ENCODE peak calls at places on chromosomes 4 and X, in nine cellular contexts. O is AG04450; Z is effector memory CD4-positive, alpha-beta T cell; S is left lung; L is ascending aorta; B is mesenchymal stem cell; P is heart left ventricle; I is upper lobe of right lung; K is lung. U is an unnamed sample.

GRCh38 chr4:159541143-159541542 is 438.3 kb downstream of the RAPGEF2 start:
- DNase-seq in K (no peak), S (no peak), P (no peak), B (no peak), O (no peak), L (no peak), I (no peak), Z (no peak), U (no peak)

GRCh38 chr4:46032061-46032460 is 91.8 kb downstream of the GABRG1 start:
- DNase-seq in Z (no peak), O (no peak), L (no peak), S (no peak), B (no peak), K (no peak), I (no peak), P (no peak), U (no peak)

GRCh38 chr4:54322817-54323417 is 93.8 kb downstream of the PDGFRA start:
- DNase-seq in Z (peak), L (peak), K (peak), S (peak), B (peak), O (peak), P (peak), I (peak), U (no peak)

GRCh38 chr4:37568494-37568893 is 117.7 kb downstream of the RELL1 start:
- DNase-seq in I (no peak), B (no peak), K (no peak), L (no peak), P (no peak), S (no peak), O (no peak), Z (no peak), U (no peak)

GRCh38 chrX:49276671-49277519 is 7.3 kb downstream of the PPP1R3F start:
- DNase-seq in S (no peak), P (no peak), Z (no peak), O (no peak), I (no peak), L (no peak), K (no peak), B (no peak), U (no peak)

GRCh38 chr4:153679476-153679875 is 4.6 kb upstream of the TLR2 start:
- DNase-seq in L (peak), K (no peak), P (no peak), O (no peak), I (no peak), S (no peak), B (no peak), Z (no peak), U (no peak)

GRCh38 chr4:48467442-48467841 is 15.7 kb upstream of the SLC10A4 start:
- DNase-seq in I (no peak), O (no peak), Z (no peak), K (no peak), S (no peak), B (no peak), L (no peak), P (no peak), U (no peak)

GRCh38 chr4:156294577-156294976 is 340.9 kb upstream of the CTSO start:
- DNase-seq in S (no peak), K (no peak), B (peak), I (no peak), P (no peak), L (no peak), O (peak), Z (no peak), U (peak)

GRCh38 chr4:176664964-176665363 is 127.8 kb downstream of the VEGFC start:
- DNase-seq in I (no peak), B (no peak), K (no peak), P (no peak), L (no peak), Z (no peak), S (no peak), O (no peak), U (no peak)

GRCh38 chr4:3702551-3703221 is 63.5 kb upstream of the ADRA2C start:
- DNase-seq in K (no peak), O (no peak), I (peak), P (no peak), L (peak), B (no peak), Z (no peak), S (peak), U (no peak)

GRCh38 chr4:54937501-54937900 is 187.9 kb downstream of the KDR start:
- DNase-seq in P (no peak), B (no peak), L (no peak), Z (no peak), K (no peak), S (no peak), I (no peak), O (no peak), U (no peak)

GRCh38 chr4:173281001-173281400 is 53.2 kb downstream of the HMGB2 start:
- DNase-seq in I (no peak), O (no peak), Z (no peak), B (no peak), K (no peak), P (no peak), L (no peak), S (no peak), U (no peak)

GRCh38 chr4:20422398-20422797 is 170.7 kb downstream of the SLIT2 start:
- DNase-seq in O (no peak), S (peak), I (no peak), L (peak), B (peak), P (no peak), Z (peak), K (peak), U (peak)

GRCh38 chr4:134935320-134935719 is 733.7 kb upstream of the PABPC4L start:
- DNase-seq in K (no peak), L (no peak), O (no peak), B (peak), I (no peak), Z (no peak), P (no peak), S (no peak), U (no peak)

GRCh38 chr4:7917669-7918068 is 22.0 kb downstream of the AFAP1 start:
- DNase-seq in P (no peak), S (no peak), Z (no peak), I (no peak), B (no peak), O (no peak), K (no peak), L (no peak), U (no peak)

GRCh38 chr4:176268963-176269362 is at the start of gene ASB5:
- DNase-seq in L (no peak), Z (no peak), S (no peak), P (no peak), O (no peak), I (no peak), K (no peak), B (no peak), U (no peak)

GRCh38 chrX:132491191-132491590 is 2.4 kb upstream of the MBNL3 start:
- DNase-seq in P (no peak), O (no peak), B (no peak), I (no peak), S (no peak), Z (peak), L (no peak), K (no peak), U (no peak)

GRCh38 chr4:158065176-158065575 is 107.6 kb downstream of the GASK1B start:
- DNase-seq in K (no peak), Z (no peak), S (no peak), I (no peak), O (no peak), L (no peak), B (no peak), P (no peak), U (no peak)

GRCh38 chr4:66991521-66991920 is 553.8 kb downstream of the CENPC start:
- DNase-seq in I (no peak), B (no peak), S (no peak), P (no peak), O (no peak), L (no peak), Z (no peak), K (no peak), U (no peak)

GRCh38 chr4:140533951-140534480 is 10.0 kb downstream of the ELMOD2 start:
- DNase-seq in P (no peak), L (no peak), Z (no peak), B (no peak), I (no peak), S (no peak), K (no peak), O (no peak), U (no peak)

GRCh38 chr4:8534129-8534528 is 46.1 kb upstream of the GPR78 start:
- DNase-seq in Z (no peak), O (no peak), L (no peak), K (peak), B (peak), I (no peak), P (no peak), S (no peak), U (peak)

GRCh38 chr4:147863111-147863747 is 131.3 kb downstream of the ARHGAP10 start:
- DNase-seq in L (no peak), I (no peak), O (no peak), B (no peak), Z (no peak), S (no peak), K (no peak), P (no peak), U (no peak)

GRCh38 chr4:2285665-2286381 is 23.9 kb upstream of the MXD4 start:
- DNase-seq in Z (no peak), S (peak), K (no peak), P (no peak), B (no peak), L (peak), O (no peak), I (peak), U (no peak)

GRCh38 chr4:4673070-4673469 is 131.2 kb upstream of the STX18 start:
- DNase-seq in Z (no peak), O (no peak), L (no peak), S (no peak), K (no peak), I (no peak), P (no peak), B (peak), U (no peak)

GRCh38 chr4:1195894-1196401 is 23.6 kb upstream of the SPON2 start:
- DNase-seq in B (no peak), L (peak), I (peak), S (peak), Z (no peak), O (no peak), K (peak), P (no peak), U (no peak)

GRCh38 chr4:41366911-41367517 is 110.3 kb downstream of the UCHL1 start:
- DNase-seq in O (no peak), S (no peak), K (no peak), P (no peak), L (no peak), I (no peak), B (no peak), Z (no peak), U (no peak)

GRCh38 chr4:75898533-75898932 is 3.7 kb downstream of the PPEF2 start:
- DNase-seq in P (no peak), L (no peak), B (no peak), Z (no peak), S (no peak), O (no peak), I (no peak), K (no peak), U (no peak)

GRCh38 chrX:102654696-102655095 is 3.4 kb downstream of the GPRASP1 start:
- DNase-seq in S (no peak), K (no peak), Z (no peak), I (no peak), L (no peak), O (no peak), P (no peak), B (no peak), U (no peak)

GRCh38 chr4:4862665-4863482 is 3.4 kb downstream of the MSX1 start:
- DNase-seq in I (no peak), P (no peak), Z (no peak), O (no peak), B (no peak), S (no peak), K (no peak), L (no peak), U (no peak)

GRCh38 chr4:70471897-70472296 is at the start of gene MUC7:
- DNase-seq in Z (no peak), K (no peak), S (no peak), P (no peak), I (no peak), B (no peak), L (no peak), O (no peak), U (no peak)

GRCh38 chrX:123851010-123851409 is 8.8 kb upstream of the XIAP start:
- DNase-seq in L (no peak), P (no peak), O (no peak), I (no peak), Z (no peak), S (no peak), K (no peak), B (no peak), U (no peak)

DNA sequence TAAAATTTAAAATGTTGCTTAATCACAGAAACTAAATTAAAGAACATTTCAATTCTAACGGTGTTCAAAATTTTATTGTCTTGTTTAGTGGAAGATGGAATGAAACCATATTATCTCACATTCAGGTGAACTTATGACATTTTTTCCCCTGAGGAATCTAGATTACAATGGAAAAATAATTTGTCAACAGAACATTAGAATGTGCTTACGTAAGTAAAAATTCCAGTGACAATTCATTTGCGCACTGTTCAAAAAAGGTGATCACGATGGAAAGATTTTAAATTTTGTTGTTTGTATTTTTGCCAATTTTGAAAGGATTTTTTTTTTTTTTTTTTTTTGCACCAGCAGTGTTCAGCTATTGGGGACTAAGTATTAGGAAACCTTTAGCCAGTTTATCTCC is 23.3 kb upstream of the SORBS2 start:
- DNase-seq in K (no peak), P (no peak), S (no peak), B (no peak), Z (no peak), I (no peak), O (no peak), L (no peak), U (no peak)
- H3K27ac ChIP-seq in K (peak), P (peak), S (no peak), B (no peak), Z (no peak), I (no peak), O (no peak), L (no peak), U (no peak)

GRCh38 chr4:76989391-76990061 is 40.0 kb downstream of the SEPTIN11 start:
- DNase-seq in O (no peak), Z (peak), S (no peak), P (no peak), I (no peak), K (no peak), L (no peak), B (no peak), U (no peak)
- H3K27ac ChIP-seq in O (no peak), Z (peak), S (no peak), P (no peak), I (no peak), K (no peak), L (no peak), B (peak), U (no peak)

GRCh38 chr4:90582087-90582486 is 454.9 kb downstream of the CCSER1 start:
- DNase-seq in O (no peak), L (no peak), B (no peak), S (no peak), I (no peak), Z (no peak), P (no peak), K (no peak), U (no peak)

GRCh38 chr4:90575371-90575770 is 448.2 kb downstream of the CCSER1 start:
- DNase-seq in K (no peak), Z (no peak), I (no peak), S (no peak), O (no peak), B (no peak), P (no peak), L (no peak), U (no peak)

GRCh38 chr4:90580271-90580825 is 453.2 kb downstream of the CCSER1 start:
- DNase-seq in I (no peak), L (no peak), Z (no peak), P (no peak), S (no peak), O (no peak), K (no peak), B (peak), U (no peak)
- H3K27ac ChIP-seq in I (no peak), L (no peak), Z (no peak), P (no peak), S (no peak), O (no peak), K (no peak), B (no peak), U (no peak)

GRCh38 chrX:68369559-68369958 is 63.7 kb downstream of the OPHN1 start:
- DNase-seq in Z (no peak), P (no peak), B (no peak), O (no peak), L (no peak), I (no peak), K (no peak), S (no peak), U (no peak)

GRCh38 chrX:68363984-68364383 is 69.3 kb downstream of the OPHN1 start:
- DNase-seq in I (no peak), S (no peak), K (no peak), B (peak), Z (no peak), L (no peak), O (no peak), P (no peak), U (no peak)

GRCh38 chrX:68365356-68365755 is 67.9 kb downstream of the OPHN1 start:
- DNase-seq in I (no peak), B (peak), P (no peak), L (no peak), S (no peak), Z (no peak), K (no peak), O (peak), U (no peak)
- H3K27ac ChIP-seq in I (no peak), B (no peak), P (no peak), L (no peak), S (no peak), Z (no peak), K (no peak), O (no peak), U (no peak)

GRCh38 chrX:12971282-12972003 is 3.5 kb upstream of the TMSB4X start:
- DNase-seq in L (peak), S (no peak), B (no peak), P (peak), O (no peak), I (peak), K (no peak), Z (no peak), U (no peak)
- H3K27ac ChIP-seq in L (peak), S (peak), B (no peak), P (peak), O (no peak), I (peak), K (peak), Z (peak), U (no peak)

DNA sequence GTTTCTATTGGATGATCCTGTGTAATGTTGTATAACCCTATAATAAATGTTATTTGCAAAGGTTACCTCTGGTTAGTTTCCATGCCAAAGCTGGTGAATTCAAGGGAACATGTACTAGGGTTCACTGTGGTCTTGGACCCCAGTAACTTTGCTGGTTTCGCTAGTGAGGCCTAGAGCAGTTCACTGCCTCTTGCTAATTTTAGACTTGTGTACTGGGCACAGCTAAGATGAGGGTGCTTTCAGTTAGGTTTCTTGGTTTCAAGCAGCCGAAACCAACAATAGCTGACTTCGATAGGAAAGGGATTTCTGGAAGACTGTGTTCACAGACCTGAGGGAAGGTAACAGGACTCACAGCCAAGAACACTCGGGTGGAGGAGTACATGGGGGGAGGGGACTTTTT is 215.5 kb upstream of the BCOR start:
- DNase-seq in P (no peak), B (no peak), S (no peak), O (no peak), I (no peak), Z (no peak), K (no peak), L (no peak), U (no peak)
- H3K27ac ChIP-seq in P (no peak), B (no peak), S (no peak), O (no peak), I (no peak), Z (no peak), K (no peak), L (no peak), U (no peak)

DNA sequence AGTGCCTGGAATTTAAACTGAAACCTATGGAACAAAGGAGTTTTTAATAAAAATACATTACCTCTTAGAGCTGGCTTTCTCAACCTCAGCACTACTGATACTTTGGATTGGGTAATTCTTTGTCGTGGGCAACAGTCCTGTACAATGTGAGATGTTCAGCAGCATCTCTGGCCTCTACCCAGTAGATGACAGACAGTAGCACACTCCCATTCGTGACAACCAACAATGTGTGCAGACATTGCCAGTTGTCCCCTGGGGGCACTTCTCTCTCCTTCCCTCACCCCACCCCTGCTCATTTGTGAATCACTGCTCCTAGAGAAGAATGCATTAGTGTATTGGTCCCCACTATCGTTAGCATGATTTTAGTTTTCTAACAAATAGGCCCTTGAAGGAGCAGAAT is 16.2 kb downstream of the GPAT3 start:
- DNase-seq in L (no peak), O (no peak), S (no peak), B (peak), P (no peak), K (no peak), I (no peak), Z (no peak), U (peak)
- H3K27ac ChIP-seq in L (no peak), O (no peak), S (no peak), B (no peak), P (no peak), K (peak), I (no peak), Z (no peak), U (peak)

GRCh38 chr4:110265001-110265400 is 66.6 kb upstream of the ELOVL6 start:
- DNase-seq in B (no peak), K (no peak), L (no peak), P (no peak), I (no peak), O (no peak), S (no peak), Z (no peak), U (no peak)

GRCh38 chr4:110270492-110271197 is 72.2 kb upstream of the ELOVL6 start:
- DNase-seq in S (no peak), I (no peak), O (peak), P (no peak), B (peak), K (no peak), Z (no peak), L (no peak), U (no peak)

GRCh38 chr4:110266136-110266535 is 67.7 kb upstream of the ELOVL6 start:
- DNase-seq in Z (no peak), I (no peak), S (no peak), O (no peak), P (no peak), K (no peak), L (no peak), B (no peak), U (no peak)

GRCh38 chr4:110268790-110269189 is 70.4 kb upstream of the ELOVL6 start:
- DNase-seq in K (no peak), Z (no peak), P (no peak), L (no peak), S (no peak), O (no peak), B (no peak), I (no peak), U (no peak)

DNA sequence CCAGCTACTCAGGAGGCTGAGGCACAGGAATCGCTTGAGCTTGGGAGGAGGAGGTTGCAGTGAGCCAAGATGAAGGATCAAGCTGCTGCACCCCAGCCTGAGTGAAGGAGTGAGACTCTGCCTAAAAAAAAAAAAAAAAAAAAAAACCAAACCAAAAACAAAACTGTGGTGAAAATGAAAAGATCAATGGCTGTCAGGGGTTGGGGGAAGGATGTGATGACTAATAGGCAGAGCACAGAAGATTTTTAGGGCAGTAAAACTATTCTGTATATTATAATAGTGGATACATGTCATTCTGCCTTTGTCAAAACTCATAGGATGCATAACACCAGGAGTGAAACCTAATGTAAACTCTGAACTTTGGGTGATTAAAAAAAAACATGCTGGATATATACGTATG is 69.9 kb upstream of the ELOVL6 start:
- DNase-seq in I (no peak), K (no peak), S (no peak), O (no peak), B (no peak), L (no peak), P (no peak), Z (no peak), U (no peak)
- H3K27ac ChIP-seq in I (no peak), K (no peak), S (no peak), O (no peak), B (no peak), L (no peak), P (no peak), Z (no peak), U (no peak)

GRCh38 chrX:150577174-150577573 is 8.8 kb downstream of the MTM1 start:
- DNase-seq in L (no peak), P (no peak), S (no peak), O (no peak), Z (no peak), B (no peak), K (no peak), I (no peak), U (no peak)
- H3K27ac ChIP-seq in L (no peak), P (no peak), S (no peak), O (no peak), Z (peak), B (no peak), K (no peak), I (no peak), U (peak)